ENCODE peak calls at places on chromosomes 16 and 17, in nine cellular contexts. One of them, this sample, is unnamed.

GRCh38 chr16:30092373-30093010 is 768 bp upstream of the TBX6 start:
- DNase-seq in WTC11: peak; percentile 86
- DNase-seq in right lobe of liver: peak; percentile 71
- DNase-seq in AG04450: no peak
- DNase-seq in tibial nerve: peak; percentile 70
- DNase-seq in adrenal gland: peak; percentile 83
- DNase-seq in neural progenitor cell: peak; percentile 83
- DNase-seq in esophagus muscularis mucosa: peak; percentile 97
- DNase-seq in heart left ventricle: peak; percentile 90
- DNase-seq in this sample: no peak

GRCh38 chr17:73740370-73740769 is 96.1 kb upstream of the SDK2 start:
- DNase-seq in esophagus muscularis mucosa: no peak
- DNase-seq in adrenal gland: no peak
- DNase-seq in tibial nerve: no peak
- DNase-seq in neural progenitor cell: no peak
- DNase-seq in right lobe of liver: no peak
- DNase-seq in heart left ventricle: no peak
- DNase-seq in AG04450: no peak
- DNase-seq in WTC11: no peak
- DNase-seq in this sample: no peak

GRCh38 chr16:89931305-89931896 is 8.3 kb downstream of the TUBB3 start:
- DNase-seq in AG04450: no peak
- DNase-seq in neural progenitor cell: no peak
- DNase-seq in esophagus muscularis mucosa: no peak
- DNase-seq in WTC11: no peak
- DNase-seq in right lobe of liver: no peak
- DNase-seq in tibial nerve: no peak
- DNase-seq in adrenal gland: no peak
- DNase-seq in heart left ventricle: no peak
- DNase-seq in this sample: no peak

GRCh38 chr16:85361441-85362118 is 249.3 kb upstream of the CIBAR2 start:
- DNase-seq in heart left ventricle: peak; percentile 78
- DNase-seq in AG04450: no peak
- DNase-seq in esophagus muscularis mucosa: no peak
- DNase-seq in WTC11: no peak
- DNase-seq in tibial nerve: no peak
- DNase-seq in adrenal gland: peak; percentile 75
- DNase-seq in right lobe of liver: peak; percentile 98
- DNase-seq in neural progenitor cell: no peak
- DNase-seq in this sample: no peak

GRCh38 chr17:19546289-19547065 is 12.8 kb downstream of the SLC47A1 start:
- DNase-seq in WTC11: peak; percentile 23
- DNase-seq in esophagus muscularis mucosa: no peak
- DNase-seq in adrenal gland: peak; percentile 67
- DNase-seq in neural progenitor cell: peak; percentile 20
- DNase-seq in right lobe of liver: peak; percentile 83
- DNase-seq in tibial nerve: no peak
- DNase-seq in AG04450: no peak
- DNase-seq in heart left ventricle: no peak
- DNase-seq in this sample: no peak

GRCh38 chr17:81544281-81544974 is 7.7 kb downstream of the FAAP100 start:
- DNase-seq in neural progenitor cell: no peak
- DNase-seq in esophagus muscularis mucosa: no peak
- DNase-seq in AG04450: no peak
- DNase-seq in tibial nerve: no peak
- DNase-seq in adrenal gland: no peak
- DNase-seq in WTC11: no peak
- DNase-seq in heart left ventricle: no peak
- DNase-seq in right lobe of liver: no peak
- DNase-seq in this sample: no peak

GRCh38 chr17:82051776-82052637 is at the start of the genes GPS1 and RFNG:
- DNase-seq in esophagus muscularis mucosa: no peak
- DNase-seq in tibial nerve: peak; percentile 64
- DNase-seq in adrenal gland: peak; percentile 67
- DNase-seq in neural progenitor cell: peak; percentile 83
- DNase-seq in WTC11: peak; percentile 71
- DNase-seq in AG04450: no peak
- DNase-seq in right lobe of liver: peak; percentile 85
- DNase-seq in heart left ventricle: peak; percentile 90
- DNase-seq in this sample: no peak

GRCh38 chr17:7946441-7946840 is 14.4 kb downstream of the CNTROB start:
- DNase-seq in tibial nerve: no peak
- DNase-seq in right lobe of liver: no peak
- DNase-seq in neural progenitor cell: no peak
- DNase-seq in AG04450: no peak
- DNase-seq in esophagus muscularis mucosa: no peak
- DNase-seq in heart left ventricle: no peak
- DNase-seq in adrenal gland: no peak
- DNase-seq in WTC11: no peak
- DNase-seq in this sample: no peak

GRCh38 chr17:6352016-6352415 is 82.9 kb downstream of the AIPL1 start:
- DNase-seq in right lobe of liver: peak; percentile 10
- DNase-seq in neural progenitor cell: no peak
- DNase-seq in WTC11: no peak
- DNase-seq in esophagus muscularis mucosa: peak; percentile 45
- DNase-seq in tibial nerve: no peak
- DNase-seq in AG04450: no peak
- DNase-seq in heart left ventricle: no peak
- DNase-seq in adrenal gland: no peak
- DNase-seq in this sample: no peak

GRCh38 chr17:35368086-35368824 is 5.2 kb downstream of the SLFN11 start:
- DNase-seq in AG04450: no peak
- DNase-seq in adrenal gland: no peak
- DNase-seq in neural progenitor cell: no peak
- DNase-seq in heart left ventricle: no peak
- DNase-seq in right lobe of liver: no peak
- DNase-seq in WTC11: no peak
- DNase-seq in esophagus muscularis mucosa: no peak
- DNase-seq in tibial nerve: peak; percentile 31
- DNase-seq in this sample: no peak

GRCh38 chr17:47315451-47316266 is 8.1 kb upstream of the EFCAB13 start:
- DNase-seq in right lobe of liver: no peak
- DNase-seq in heart left ventricle: no peak
- DNase-seq in AG04450: peak; percentile 92
- DNase-seq in WTC11: no peak
- DNase-seq in esophagus muscularis mucosa: peak; percentile 42
- DNase-seq in adrenal gland: no peak
- DNase-seq in neural progenitor cell: peak; percentile 71
- DNase-seq in tibial nerve: peak; percentile 64
- DNase-seq in this sample: no peak
- TF ChIP-seq CTCF in right lobe of liver: peak; percentile 86
- TF ChIP-seq CTCF in heart left ventricle: peak; percentile 93
- TF ChIP-seq CTCF in AG04450: peak; percentile 82
- TF ChIP-seq CTCF in WTC11: peak; percentile 57
- TF ChIP-seq CTCF in esophagus muscularis mucosa: peak; percentile 80
- TF ChIP-seq CTCF in adrenal gland: peak; percentile 92
- TF ChIP-seq CTCF in neural progenitor cell: peak; percentile 92
- TF ChIP-seq CTCF in tibial nerve: peak; percentile 73
- TF ChIP-seq CTCF in this sample: peak; percentile 98

GRCh38 chr17:48150602-48151001 is 43.0 kb downstream of the SNX11 start:
- DNase-seq in esophagus muscularis mucosa: no peak
- DNase-seq in adrenal gland: no peak
- DNase-seq in WTC11: no peak
- DNase-seq in neural progenitor cell: no peak
- DNase-seq in heart left ventricle: no peak
- DNase-seq in right lobe of liver: no peak
- DNase-seq in tibial nerve: no peak
- DNase-seq in AG04450: no peak
- DNase-seq in this sample: no peak

GRCh38 chr17:48155889-48156670 is 48.5 kb downstream of the SNX11 start:
- DNase-seq in WTC11: peak; percentile 36
- DNase-seq in AG04450: no peak
- DNase-seq in right lobe of liver: no peak
- DNase-seq in heart left ventricle: no peak
- DNase-seq in esophagus muscularis mucosa: no peak
- DNase-seq in neural progenitor cell: peak; percentile 46
- DNase-seq in tibial nerve: no peak
- DNase-seq in adrenal gland: no peak
- DNase-seq in this sample: no peak

GRCh38 chr17:48149174-48150106 is 41.9 kb downstream of the SNX11 start:
- DNase-seq in heart left ventricle: no peak
- DNase-seq in tibial nerve: no peak
- DNase-seq in right lobe of liver: no peak
- DNase-seq in AG04450: no peak
- DNase-seq in esophagus muscularis mucosa: no peak
- DNase-seq in neural progenitor cell: peak; percentile 63
- DNase-seq in WTC11: peak; percentile 36
- DNase-seq in adrenal gland: no peak
- DNase-seq in this sample: no peak

GRCh38 chr17:48150107-48150463 is 42.5 kb downstream of the SNX11 start:
- DNase-seq in adrenal gland: no peak
- DNase-seq in AG04450: no peak
- DNase-seq in esophagus muscularis mucosa: no peak
- DNase-seq in heart left ventricle: no peak
- DNase-seq in WTC11: no peak
- DNase-seq in neural progenitor cell: no peak
- DNase-seq in right lobe of liver: no peak
- DNase-seq in tibial nerve: no peak
- DNase-seq in this sample: no peak

GRCh38 chr17:48153711-48154642 is 46.4 kb downstream of the SNX11 start:
- DNase-seq in neural progenitor cell: peak; percentile 72
- DNase-seq in WTC11: peak; percentile 60
- DNase-seq in heart left ventricle: no peak
- DNase-seq in right lobe of liver: peak; percentile 84
- DNase-seq in adrenal gland: no peak
- DNase-seq in tibial nerve: no peak
- DNase-seq in AG04450: peak; percentile 3
- DNase-seq in esophagus muscularis mucosa: no peak
- DNase-seq in this sample: no peak
- TF ChIP-seq CTCF in neural progenitor cell: peak; percentile 68
- TF ChIP-seq CTCF in WTC11: peak; percentile 24
- TF ChIP-seq CTCF in heart left ventricle: peak; percentile 43
- TF ChIP-seq CTCF in right lobe of liver: peak; percentile 48
- TF ChIP-seq CTCF in adrenal gland: peak; percentile 60
- TF ChIP-seq CTCF in tibial nerve: no peak
- TF ChIP-seq CTCF in AG04450: peak; percentile 48
- TF ChIP-seq CTCF in esophagus muscularis mucosa: no peak
- TF ChIP-seq CTCF in this sample: peak; percentile 86

DNA sequence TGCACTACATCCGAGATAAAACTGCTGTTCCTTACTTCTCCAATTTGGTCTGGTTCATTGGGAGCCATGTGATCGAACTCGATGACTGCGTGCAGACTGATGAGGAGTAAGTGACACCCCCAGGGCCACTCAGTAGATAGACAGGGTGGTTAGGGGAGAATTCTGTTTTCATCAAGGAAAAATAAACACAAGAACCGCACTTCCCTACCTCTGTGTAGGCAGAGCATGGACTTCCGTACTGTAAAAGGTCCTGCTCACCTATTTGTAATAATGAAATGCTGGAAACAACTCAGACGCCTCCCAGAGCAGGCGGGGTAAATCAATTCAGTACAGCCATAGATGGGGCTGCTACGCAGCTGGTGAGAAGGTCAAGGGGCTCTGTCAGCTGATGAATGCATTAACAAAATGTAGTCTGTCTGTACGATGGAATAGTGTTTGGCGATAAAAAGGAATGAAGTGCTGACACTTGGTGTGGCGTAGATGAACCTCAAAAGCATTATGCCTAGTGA is 28.6 kb downstream of the CLEC16A start:
- DNase-seq in AG04450: no peak
- DNase-seq in adrenal gland: no peak
- DNase-seq in heart left ventricle: no peak
- DNase-seq in right lobe of liver: no peak
- DNase-seq in esophagus muscularis mucosa: no peak
- DNase-seq in WTC11: no peak
- DNase-seq in tibial nerve: no peak
- DNase-seq in neural progenitor cell: no peak
- DNase-seq in this sample: no peak
- TF ChIP-seq CTCF in AG04450: no peak
- TF ChIP-seq CTCF in adrenal gland: no peak
- TF ChIP-seq CTCF in heart left ventricle: no peak
- TF ChIP-seq CTCF in right lobe of liver: no peak
- TF ChIP-seq CTCF in esophagus muscularis mucosa: no peak
- TF ChIP-seq CTCF in WTC11: no peak
- TF ChIP-seq CTCF in tibial nerve: no peak
- TF ChIP-seq CTCF in neural progenitor cell: no peak
- TF ChIP-seq CTCF in this sample: no peak

GRCh38 chr16:10314317-10314716 is 71.5 kb upstream of the ATF7IP2 start:
- DNase-seq in tibial nerve: no peak
- DNase-seq in right lobe of liver: no peak
- DNase-seq in WTC11: no peak
- DNase-seq in AG04450: no peak
- DNase-seq in esophagus muscularis mucosa: no peak
- DNase-seq in heart left ventricle: no peak
- DNase-seq in adrenal gland: no peak
- DNase-seq in neural progenitor cell: no peak
- DNase-seq in this sample: no peak

GRCh38 chr16:10312023-10312422 is 73.8 kb upstream of the ATF7IP2 start:
- DNase-seq in tibial nerve: no peak
- DNase-seq in WTC11: no peak
- DNase-seq in adrenal gland: no peak
- DNase-seq in esophagus muscularis mucosa: no peak
- DNase-seq in right lobe of liver: no peak
- DNase-seq in neural progenitor cell: no peak
- DNase-seq in AG04450: no peak
- DNase-seq in heart left ventricle: no peak
- DNase-seq in this sample: no peak

GRCh38 chr16:10309271-10309932 is 76.5 kb upstream of the ATF7IP2 start:
- DNase-seq in heart left ventricle: no peak
- DNase-seq in neural progenitor cell: no peak
- DNase-seq in WTC11: no peak
- DNase-seq in right lobe of liver: no peak
- DNase-seq in tibial nerve: no peak
- DNase-seq in AG04450: no peak
- DNase-seq in esophagus muscularis mucosa: no peak
- DNase-seq in adrenal gland: no peak
- DNase-seq in this sample: no peak

GRCh38 chr16:10314811-10315210 is 71.0 kb upstream of the ATF7IP2 start:
- DNase-seq in tibial nerve: no peak
- DNase-seq in neural progenitor cell: no peak
- DNase-seq in adrenal gland: no peak
- DNase-seq in right lobe of liver: no peak
- DNase-seq in esophagus muscularis mucosa: no peak
- DNase-seq in WTC11: no peak
- DNase-seq in heart left ventricle: no peak
- DNase-seq in AG04450: no peak
- DNase-seq in this sample: no peak

DNA sequence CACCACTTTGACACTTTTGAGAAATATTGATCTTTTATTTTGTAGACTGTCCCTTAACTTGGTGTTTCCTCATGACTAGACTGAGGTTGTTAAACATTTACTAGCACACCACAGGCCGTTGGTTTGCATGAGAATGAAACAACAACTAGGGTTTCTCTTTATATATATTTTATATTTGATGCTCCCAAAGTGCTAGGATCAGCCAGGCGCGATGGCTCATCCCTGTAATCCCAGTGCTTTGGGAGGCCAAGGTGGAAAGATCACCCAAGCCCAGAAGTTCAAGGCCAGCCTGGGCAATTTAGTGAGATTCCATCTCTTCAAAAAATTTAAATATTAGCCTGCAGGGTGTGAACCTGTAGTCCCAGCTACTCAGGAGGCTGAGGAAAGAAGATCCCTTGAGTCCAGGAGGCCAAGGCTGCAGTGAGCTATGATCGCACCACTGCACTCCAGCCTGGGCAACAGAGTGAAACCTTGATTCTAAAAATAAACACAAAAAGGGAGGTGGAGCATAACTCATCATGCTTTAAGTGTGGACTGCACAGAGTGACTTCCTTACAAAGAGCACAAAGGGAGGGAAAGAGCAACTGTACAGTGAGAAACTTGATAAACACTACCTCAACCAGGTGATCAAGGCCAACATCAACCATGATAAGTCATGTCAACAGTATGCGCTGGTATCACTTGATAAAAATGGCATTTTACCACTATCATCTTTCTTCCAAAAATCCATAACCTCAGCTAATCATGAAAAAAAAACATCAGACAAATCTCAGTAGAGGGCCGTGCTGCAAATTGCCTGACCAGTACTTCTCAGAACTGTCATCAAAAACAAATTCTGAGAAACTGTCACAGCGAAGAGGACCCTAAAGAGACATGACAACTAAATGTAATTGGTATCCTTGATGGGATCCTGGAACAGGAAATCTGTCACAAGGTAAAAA is 72.8 kb upstream of the ATF7IP2 start:
- DNase-seq in adrenal gland: no peak
- DNase-seq in heart left ventricle: no peak
- DNase-seq in right lobe of liver: no peak
- DNase-seq in esophagus muscularis mucosa: no peak
- DNase-seq in AG04450: no peak
- DNase-seq in WTC11: no peak
- DNase-seq in tibial nerve: no peak
- DNase-seq in neural progenitor cell: no peak
- DNase-seq in this sample: no peak
- TF ChIP-seq CTCF in adrenal gland: no peak
- TF ChIP-seq CTCF in heart left ventricle: no peak
- TF ChIP-seq CTCF in right lobe of liver: no peak
- TF ChIP-seq CTCF in esophagus muscularis mucosa: no peak
- TF ChIP-seq CTCF in AG04450: no peak
- TF ChIP-seq CTCF in WTC11: no peak
- TF ChIP-seq CTCF in tibial nerve: no peak
- TF ChIP-seq CTCF in neural progenitor cell: no peak
- TF ChIP-seq CTCF in this sample: no peak